ENCODE peak calls at places on chromosomes 6 and 20, in nine cellular contexts. Y, A, Z, D, F, E, R, U and P are unnamed samples.
A peak's percentile ranks its signal among the peaks of the same experiment; 100 is the strongest.

GRCh38 chr20:11891081-11891826 is 26.4 kb upstream of the BTBD3 start:
- DNase-seq in Y (no peak), D (peak; percentile 43), F (peak; percentile 63), A (no peak), R (peak; percentile 61), E (no peak), Z (peak; percentile 29), U (peak; percentile 31), P (peak; percentile 5)

GRCh38 chr6:53067799-53068442 is 2.7 kb downstream of the FBXO9 start:
- DNase-seq in U (peak; percentile 44), E (no peak), F (no peak), D (no peak), Y (no peak), Z (no peak), R (no peak), A (no peak), P (peak; percentile 11)

GRCh38 chr20:44714701-44715494 is at the start of gene CCN5:
- DNase-seq in A (peak; percentile 80), E (no peak), Y (no peak), Z (no peak), U (peak; percentile 85), F (peak; percentile 92), D (no peak), R (no peak), P (no peak)

GRCh38 chr20:62350098-62350628 is 16.9 kb downstream of the LAMA5 start:
- DNase-seq in F (no peak), E (no peak), Z (no peak), A (no peak), Y (no peak), U (no peak), R (no peak), D (no peak), P (no peak)

GRCh38 chr6:32952817-32953739 is at the start of gene HLA-DMA:
- DNase-seq in Z (peak; percentile 86), Y (no peak), E (peak; percentile 73), U (peak; percentile 96), A (peak; percentile 99), F (peak; percentile 74), D (peak; percentile 35), R (no peak), P (peak; percentile 88)

GRCh38 chr20:43710370-43711044 is 16.3 kb downstream of the GTSF1L start:
- DNase-seq in E (no peak), F (no peak), A (no peak), R (no peak), D (no peak), Y (no peak), Z (peak; percentile 64), U (no peak), P (peak; percentile 73)

GRCh38 chr6:28172006-28172405 is 30.3 kb downstream of the ZKSCAN8 start:
- DNase-seq in E (no peak), D (no peak), U (no peak), Z (no peak), R (no peak), A (no peak), F (no peak), Y (no peak), P (no peak)

GRCh38 chr6:125191916-125192609 is 38.5 kb downstream of the TPD52L1 start:
- DNase-seq in E (peak; percentile 26), F (peak; percentile 22), U (peak; percentile 91), R (no peak), D (peak; percentile 50), A (peak; percentile 54), Y (no peak), Z (peak; percentile 54), P (peak; percentile 30)

GRCh38 chr6:75149253-75149652 is 56.6 kb downstream of the COL12A1 start:
- DNase-seq in A (no peak), U (peak; percentile 68), F (no peak), Y (no peak), Z (no peak), R (no peak), D (no peak), E (no peak), P (no peak)

GRCh38 chr6:169495601-169496000 is 206.2 kb downstream of the WDR27 start:
- DNase-seq in Y (no peak), D (no peak), R (no peak), Z (no peak), A (peak; percentile 59), F (no peak), E (no peak), U (peak; percentile 56), P (no peak)

GRCh38 chr6:25963426-25964123 is 973 bp downstream of the TRIM38 start:
- DNase-seq in Y (no peak), D (no peak), U (peak; percentile 49), F (no peak), E (no peak), Z (no peak), A (no peak), R (peak; percentile 65), P (peak; percentile 19)

GRCh38 chr6:105304366-105304765 is 98.5 kb downstream of the PREP start:
- DNase-seq in U (no peak), Z (no peak), E (no peak), Y (no peak), R (no peak), A (no peak), F (no peak), D (no peak), P (no peak)

GRCh38 chr20:20078041-20078440 is 25.7 kb downstream of the CFAP61 start:
- DNase-seq in E (no peak), A (no peak), F (no peak), R (no peak), D (no peak), Y (no peak), Z (no peak), U (no peak), P (no peak)

GRCh38 chr6:49541210-49541724 is 9.2 kb upstream of the C6orf141 start:
- DNase-seq in R (no peak), U (peak; percentile 95), A (peak; percentile 42), Y (no peak), F (no peak), D (no peak), Z (no peak), E (no peak), P (no peak)

GRCh38 chr6:20669571-20670314 is 135.5 kb downstream of the CDKAL1 start:
- DNase-seq in R (no peak), E (no peak), A (no peak), D (no peak), F (no peak), U (no peak), Y (no peak), Z (no peak), P (no peak)

GRCh38 chr6:16257999-16258708 is 19.8 kb downstream of the GMPR start:
- DNase-seq in Y (no peak), F (no peak), D (no peak), E (no peak), R (no peak), Z (no peak), U (peak; percentile 34), A (no peak), P (no peak)

GRCh38 chr6:94052754-94053153 is 633.4 kb upstream of the EPHA7 start:
- DNase-seq in A (peak; percentile 31), E (no peak), Y (no peak), D (peak; percentile 9), Z (no peak), R (no peak), U (peak; percentile 6), F (no peak), P (no peak)

GRCh38 chr6:21438237-21438985 is 155.1 kb upstream of the SOX4 start:
- DNase-seq in A (no peak), E (no peak), U (no peak), F (no peak), Y (no peak), Z (peak; percentile 82), D (no peak), R (no peak), P (peak; percentile 61)

GRCh38 chr6:106751501-106752252 is 122.3 kb downstream of the QRSL1 start:
- DNase-seq in Z (no peak), U (no peak), D (peak; percentile 73), E (no peak), A (no peak), Y (no peak), R (no peak), F (no peak), P (no peak)

GRCh38 chr6:144377586-144377985 is 92.5 kb downstream of the UTRN start:
- DNase-seq in D (no peak), F (no peak), R (no peak), Z (no peak), Y (no peak), U (peak; percentile 67), E (no peak), A (peak; percentile 84), P (no peak)

GRCh38 chr6:134379086-134379485 is 61.2 kb upstream of the SGK1 start:
- DNase-seq in Z (peak; percentile 15), D (peak; percentile 20), F (no peak), A (no peak), R (peak; percentile 79), E (no peak), U (no peak), Y (no peak), P (peak; percentile 30)

GRCh38 chr6:49576618-49577017 is 26.1 kb downstream of the C6orf141 start:
- DNase-seq in R (no peak), D (no peak), F (no peak), Y (no peak), Z (no peak), E (no peak), U (no peak), A (no peak), P (no peak)

GRCh38 chr6:131054392-131055250 is 8.4 kb downstream of the EPB41L2 start:
- DNase-seq in E (no peak), A (no peak), Y (no peak), R (no peak), Z (no peak), U (no peak), D (no peak), F (no peak), P (no peak)